ENCODE peak calls at places on chromosomes 6 and 20, in eight cellular contexts. C is astrocyte of the spinal cord; B is astrocyte of the cerebellum; R is body of pancreas; V is fibroblast of mammary gland; J is CD8-positive, alpha-beta T cell; K is IMR-90; I is transverse colon. E is an unnamed sample.

GRCh38 chr20:50996901-50997830 is 25.7 kb downstream of the KCNG1 start:
- DNase-seq in I (no peak), J (no peak), V (peak; percentile 63), K (peak; percentile 75), C (peak; percentile 53), R (no peak), B (no peak), E (no peak)

GRCh38 chr6:155093430-155093829 is 98.3 kb downstream of the TIAM2 start:
- DNase-seq in I (no peak), V (no peak), B (no peak), R (no peak), K (no peak), C (no peak), J (peak; percentile 22), E (no peak)

GRCh38 chr6:43301081-43301870 is 3.2 kb downstream of the SLC22A7 start:
- DNase-seq in C (no peak), K (no peak), V (no peak), I (no peak), R (no peak), J (no peak), B (no peak), E (no peak)

GRCh38 chr6:130927305-130927704 is 100.1 kb downstream of the SMLR1 start:
- DNase-seq in R (no peak), I (peak; percentile 18), C (no peak), J (no peak), K (no peak), B (no peak), V (no peak), E (peak; percentile 23)

GRCh38 chr6:27879795-27880194 is 32.4 kb downstream of the OR2B2 start:
- DNase-seq in J (no peak), B (no peak), R (no peak), I (no peak), V (no peak), K (no peak), C (no peak), E (no peak)

GRCh38 chr6:139153876-139154275 is 19.0 kb downstream of the HECA start:
- DNase-seq in C (peak; percentile 85), K (peak; percentile 82), V (peak; percentile 77), B (peak; percentile 61), J (no peak), R (no peak), I (no peak), E (no peak)

GRCh38 chr20:48319943-48320584 is 507.7 kb downstream of the PREX1 start:
- DNase-seq in R (no peak), J (no peak), I (no peak), K (no peak), C (peak; percentile 19), B (no peak), V (no peak), E (no peak)

GRCh38 chr6:47047479-47048411 is 5.6 kb upstream of the ADGRF1 start:
- DNase-seq in C (peak; percentile 86), K (peak; percentile 62), J (peak; percentile 16), I (peak; percentile 52), V (peak; percentile 76), R (peak; percentile 64), B (peak; percentile 73), E (peak; percentile 88)

GRCh38 chr20:25090492-25091429 is 8.8 kb upstream of the VSX1 start:
- DNase-seq in V (no peak), C (no peak), I (peak; percentile 52), J (peak; percentile 77), B (no peak), K (no peak), R (no peak), E (no peak)

GRCh38 chr6:136846046-136846445 is 23.7 kb downstream of the PEX7 start:
- DNase-seq in J (peak; percentile 18), K (peak; percentile 80), C (peak; percentile 60), V (peak; percentile 70), I (peak; percentile 36), B (peak; percentile 53), R (peak; percentile 70), E (peak; percentile 66)

GRCh38 chr6:156507656-156508055 is 269.5 kb upstream of the ARID1B start:
- DNase-seq in C (no peak), K (no peak), B (no peak), V (no peak), I (no peak), J (no peak), R (no peak), E (no peak)

GRCh38 chr6:147837540-147837939 is 329.1 kb downstream of the SAMD5 start:
- DNase-seq in B (no peak), K (no peak), I (no peak), V (no peak), C (no peak), J (no peak), R (no peak), E (no peak)

GRCh38 chr20:44065401-44066340 is 121.3 kb downstream of the JPH2 start:
- DNase-seq in V (no peak), R (no peak), K (no peak), B (no peak), I (no peak), J (no peak), C (no peak), E (no peak)

GRCh38 chr20:45405566-45406259 is 2.4 kb upstream of the DBNDD2 start:
- DNase-seq in B (no peak), J (no peak), C (no peak), R (peak; percentile 18), I (peak; percentile 66), K (no peak), V (no peak), E (peak; percentile 22)

GRCh38 chr6:155549028-155549798 is 93.6 kb upstream of the NOX3 start:
- DNase-seq in K (no peak), B (no peak), R (no peak), I (no peak), C (no peak), V (no peak), J (no peak), E (no peak)

GRCh38 chr6:2818593-2818992 is 23.1 kb downstream of the SERPINB1 start:
- DNase-seq in I (peak; percentile 42), R (peak; percentile 72), B (no peak), K (peak; percentile 66), V (peak; percentile 21), J (no peak), C (peak; percentile 65), E (no peak)

GRCh38 chr20:3935956-3936340 is 46.8 kb downstream of the PANK2 start:
- DNase-seq in R (no peak), V (no peak), J (no peak), B (no peak), C (no peak), K (no peak), I (no peak), E (no peak)

GRCh38 chr6:123908813-123909212 is 105.1 kb downstream of the NKAIN2 start:
- DNase-seq in K (no peak), V (no peak), B (no peak), C (no peak), R (no peak), I (no peak), J (no peak), E (no peak)

GRCh38 chr20:33676121-33676520 is 1.9 kb upstream of the NECAB3 start:
- DNase-seq in R (no peak), C (no peak), K (no peak), I (no peak), J (no peak), V (no peak), B (no peak), E (no peak)

GRCh38 chr6:56514395-56514794 is 128.3 kb downstream of the DST start:
- DNase-seq in C (no peak), B (no peak), V (no peak), I (no peak), R (peak; percentile 16), J (no peak), K (peak; percentile 23), E (peak; percentile 27)

GRCh38 chr6:170047813-170048212 is 243.1 kb downstream of the DLL1 start:
- DNase-seq in K (no peak), V (no peak), R (no peak), C (no peak), I (peak; percentile 6), J (no peak), B (no peak), E (no peak)

DNA sequence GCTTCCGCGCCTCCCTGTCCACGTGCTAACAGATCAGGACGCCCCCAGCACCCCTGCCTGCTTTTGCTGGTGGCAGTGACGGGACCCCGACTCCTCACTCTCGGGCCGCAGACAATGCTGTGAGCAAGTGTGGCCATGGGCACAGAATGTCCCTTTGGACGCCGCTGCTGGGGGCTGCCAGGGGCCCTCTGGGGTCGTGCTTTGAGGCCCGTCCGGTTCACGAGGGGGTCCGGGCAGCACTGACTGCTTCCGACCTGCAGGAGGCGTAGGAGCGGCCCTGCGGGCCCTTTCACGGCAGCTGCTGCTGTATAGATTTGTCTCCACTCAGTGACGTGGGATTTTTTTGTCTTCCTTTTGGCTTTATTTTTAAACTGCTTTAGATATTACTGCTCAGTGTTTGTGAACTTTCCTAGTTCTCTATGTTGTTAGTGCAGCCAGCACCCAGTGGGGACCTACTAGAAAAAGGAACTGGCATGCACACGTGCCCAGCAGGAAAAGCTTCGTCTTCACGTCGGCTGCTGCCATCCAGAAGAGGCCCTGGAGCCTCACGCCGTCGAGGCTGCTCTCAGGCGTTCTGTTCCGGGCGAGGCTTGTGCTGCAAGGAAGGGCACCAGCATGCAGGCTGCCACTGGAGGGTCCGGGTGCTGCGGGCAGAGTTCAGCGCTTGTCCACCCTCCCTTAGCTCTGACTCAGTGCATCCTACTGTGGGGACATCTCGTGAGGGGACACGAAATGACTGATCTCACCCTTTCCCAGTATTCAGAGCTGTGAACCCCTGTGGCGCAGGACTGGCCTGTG is 21.7 kb downstream of the UCKL1 start:
- DNase-seq in C (no peak), I (no peak), J (no peak), V (no peak), K (no peak), B (no peak), R (peak; percentile 6), E (no peak)
- TF ChIP-seq CTCF in C (peak; percentile 58), I (no peak), J (no peak), V (peak; percentile 26), K (peak; percentile 27), B (peak; percentile 53), R (no peak), E (no peak)

GRCh38 chr20:58668901-58669286 is 17.8 kb downstream of the STX16 start:
- DNase-seq in J (no peak), B (no peak), I (no peak), R (no peak), C (no peak), K (no peak), V (no peak), E (no peak)
- H3K4me3 ChIP-seq in J (no peak overlapping the region), B (no peak overlapping the region), I (no peak overlapping the region), R (no peak overlapping the region), C (no peak overlapping the region), K (no peak overlapping the region), V (no peak overlapping the region), E (no peak overlapping the region)

GRCh38 chr6:36719126-36719525 is 21.5 kb downstream of the RAB44 start:
- DNase-seq in R (no peak), B (no peak), V (no peak), J (no peak), C (no peak), K (no peak), I (peak; percentile 3), E (no peak)
- TF ChIP-seq CTCF in R (no peak), B (no peak), V (no peak), J (no peak), C (no peak), K (no peak), I (no peak), E (no peak)

GRCh38 chr20:35206802-35207201 is 19.7 kb upstream of the MMP24 start:
- DNase-seq in R (no peak), I (no peak), B (no peak), J (no peak), V (no peak), C (no peak), K (no peak), E (no peak)

GRCh38 chr20:35207950-35208611 is 18.4 kb upstream of the MMP24 start:
- DNase-seq in I (peak; percentile 86), J (peak; percentile 82), C (peak; percentile 76), V (peak; percentile 84), B (peak; percentile 56), R (peak; percentile 87), K (peak; percentile 78), E (peak; percentile 88)
- H3K4me3 ChIP-seq in I (peak overlapping the region; percentile 22), J (no peak overlapping the region), C (no peak overlapping the region), V (no peak overlapping the region), B (no peak overlapping the region), R (no peak overlapping the region), K (no peak overlapping the region), E (no peak overlapping the region)

E was measured in hepatocyte.